ENCODE peak calls at places on chromosome 18, in nine cellular contexts. One of them, this sample, is unnamed.

GRCh38 chr18:41700435-41700834 is 254.6 kb upstream of the PIK3C3 start:
- DNase-seq in A549: no peak
- DNase-seq in fibroblast of lung: no peak
- DNase-seq in lower lobe of right lung: no peak
- DNase-seq in epithelial cell of esophagus: no peak
- DNase-seq in fibroblast of the aortic adventitia: no peak
- DNase-seq in OCI-LY7: no peak
- DNase-seq in astrocyte of the spinal cord: no peak
- DNase-seq in heart left ventricle: no peak
- DNase-seq in this sample: no peak

GRCh38 chr18:55337908-55338521 is 250.0 kb downstream of the TCF4 start:
- DNase-seq in epithelial cell of esophagus: no peak
- DNase-seq in astrocyte of the spinal cord: no peak
- DNase-seq in fibroblast of the aortic adventitia: no peak
- DNase-seq in lower lobe of right lung: no peak
- DNase-seq in OCI-LY7: no peak
- DNase-seq in A549: no peak
- DNase-seq in fibroblast of lung: peak; percentile 47
- DNase-seq in heart left ventricle: peak; percentile 44
- DNase-seq in this sample: no peak

GRCh38 chr18:23684515-23685197 is 4.6 kb upstream of the LAMA3 start:
- DNase-seq in lower lobe of right lung: no peak
- DNase-seq in fibroblast of lung: peak; percentile 42
- DNase-seq in fibroblast of the aortic adventitia: peak; percentile 40
- DNase-seq in A549: peak; percentile 87
- DNase-seq in OCI-LY7: no peak
- DNase-seq in epithelial cell of esophagus: no peak
- DNase-seq in astrocyte of the spinal cord: no peak
- DNase-seq in heart left ventricle: no peak
- DNase-seq in this sample: no peak

GRCh38 chr18:72692086-72692485 is 147.9 kb upstream of the CBLN2 start:
- DNase-seq in heart left ventricle: no peak
- DNase-seq in lower lobe of right lung: no peak
- DNase-seq in epithelial cell of esophagus: peak; percentile 15
- DNase-seq in OCI-LY7: no peak
- DNase-seq in A549: no peak
- DNase-seq in astrocyte of the spinal cord: no peak
- DNase-seq in fibroblast of lung: no peak
- DNase-seq in fibroblast of the aortic adventitia: no peak
- DNase-seq in this sample: no peak

GRCh38 chr18:25019086-25019860 is 332.7 kb downstream of the ZNF521 start:
- DNase-seq in epithelial cell of esophagus: no peak
- DNase-seq in fibroblast of the aortic adventitia: no peak
- DNase-seq in A549: no peak
- DNase-seq in lower lobe of right lung: no peak
- DNase-seq in heart left ventricle: no peak
- DNase-seq in OCI-LY7: no peak
- DNase-seq in astrocyte of the spinal cord: no peak
- DNase-seq in fibroblast of lung: no peak
- DNase-seq in this sample: no peak

GRCh38 chr18:51561821-51562220 is 364.3 kb upstream of the MEX3C start:
- DNase-seq in astrocyte of the spinal cord: no peak
- DNase-seq in fibroblast of lung: no peak
- DNase-seq in lower lobe of right lung: no peak
- DNase-seq in fibroblast of the aortic adventitia: no peak
- DNase-seq in epithelial cell of esophagus: no peak
- DNase-seq in A549: peak; percentile 13
- DNase-seq in heart left ventricle: peak; percentile 60
- DNase-seq in OCI-LY7: no peak
- DNase-seq in this sample: no peak

GRCh38 chr18:44033144-44033543 is 647.5 kb upstream of the SETBP1 start:
- DNase-seq in lower lobe of right lung: no peak
- DNase-seq in fibroblast of lung: peak; percentile 14
- DNase-seq in fibroblast of the aortic adventitia: no peak
- DNase-seq in A549: no peak
- DNase-seq in astrocyte of the spinal cord: peak; percentile 2
- DNase-seq in epithelial cell of esophagus: no peak
- DNase-seq in OCI-LY7: no peak
- DNase-seq in heart left ventricle: no peak
- DNase-seq in this sample: no peak

GRCh38 chr18:28176933-28177827 is at the start of gene CDH2:
- DNase-seq in OCI-LY7: no peak
- DNase-seq in lower lobe of right lung: peak; percentile 44
- DNase-seq in heart left ventricle: peak; percentile 84
- DNase-seq in fibroblast of the aortic adventitia: peak; percentile 85
- DNase-seq in A549: peak; percentile 86
- DNase-seq in fibroblast of lung: peak; percentile 94
- DNase-seq in astrocyte of the spinal cord: peak; percentile 96
- DNase-seq in epithelial cell of esophagus: peak; percentile 55
- DNase-seq in this sample: peak; percentile 75

GRCh38 chr18:75008186-75008585 is 200.8 kb downstream of the PTGR3 start:
- DNase-seq in fibroblast of lung: no peak
- DNase-seq in fibroblast of the aortic adventitia: no peak
- DNase-seq in astrocyte of the spinal cord: no peak
- DNase-seq in heart left ventricle: no peak
- DNase-seq in lower lobe of right lung: no peak
- DNase-seq in OCI-LY7: no peak
- DNase-seq in A549: no peak
- DNase-seq in epithelial cell of esophagus: no peak
- DNase-seq in this sample: no peak

GRCh38 chr18:79972720-79973119 is 8.3 kb downstream of the HSBP1L1 start:
- DNase-seq in heart left ventricle: no peak
- DNase-seq in astrocyte of the spinal cord: no peak
- DNase-seq in epithelial cell of esophagus: no peak
- DNase-seq in A549: no peak
- DNase-seq in fibroblast of the aortic adventitia: no peak
- DNase-seq in OCI-LY7: no peak
- DNase-seq in fibroblast of lung: no peak
- DNase-seq in lower lobe of right lung: no peak
- DNase-seq in this sample: no peak

GRCh38 chr18:79975985-79976680 is 11.7 kb downstream of the HSBP1L1 start:
- DNase-seq in OCI-LY7: no peak
- DNase-seq in A549: no peak
- DNase-seq in heart left ventricle: peak; percentile 56
- DNase-seq in lower lobe of right lung: no peak
- DNase-seq in astrocyte of the spinal cord: no peak
- DNase-seq in fibroblast of lung: no peak
- DNase-seq in epithelial cell of esophagus: peak; percentile 55
- DNase-seq in fibroblast of the aortic adventitia: no peak
- DNase-seq in this sample: no peak

GRCh38 chr18:79974025-79974424 is 9.6 kb downstream of the HSBP1L1 start:
- DNase-seq in OCI-LY7: no peak
- DNase-seq in lower lobe of right lung: no peak
- DNase-seq in fibroblast of the aortic adventitia: no peak
- DNase-seq in fibroblast of lung: no peak
- DNase-seq in epithelial cell of esophagus: no peak
- DNase-seq in astrocyte of the spinal cord: no peak
- DNase-seq in A549: no peak
- DNase-seq in heart left ventricle: no peak
- DNase-seq in this sample: no peak

GRCh38 chr18:79973517-79973916 is 9.1 kb downstream of the HSBP1L1 start:
- DNase-seq in fibroblast of the aortic adventitia: no peak
- DNase-seq in heart left ventricle: no peak
- DNase-seq in astrocyte of the spinal cord: no peak
- DNase-seq in OCI-LY7: no peak
- DNase-seq in fibroblast of lung: no peak
- DNase-seq in lower lobe of right lung: no peak
- DNase-seq in A549: no peak
- DNase-seq in epithelial cell of esophagus: no peak
- DNase-seq in this sample: no peak

GRCh38 chr18:79975043-79975442 is 10.6 kb downstream of the HSBP1L1 start:
- DNase-seq in fibroblast of the aortic adventitia: no peak
- DNase-seq in fibroblast of lung: no peak
- DNase-seq in lower lobe of right lung: no peak
- DNase-seq in A549: no peak
- DNase-seq in astrocyte of the spinal cord: no peak
- DNase-seq in epithelial cell of esophagus: no peak
- DNase-seq in OCI-LY7: no peak
- DNase-seq in heart left ventricle: no peak
- DNase-seq in this sample: no peak
- TF ChIP-seq CTCF in fibroblast of the aortic adventitia: no peak
- TF ChIP-seq CTCF in fibroblast of lung: no peak
- TF ChIP-seq CTCF in lower lobe of right lung: no peak
- TF ChIP-seq CTCF in A549: no peak
- TF ChIP-seq CTCF in astrocyte of the spinal cord: no peak
- TF ChIP-seq CTCF in epithelial cell of esophagus: no peak
- TF ChIP-seq CTCF in OCI-LY7: no peak
- TF ChIP-seq CTCF in heart left ventricle: no peak
- TF ChIP-seq CTCF in this sample: no peak

DNA sequence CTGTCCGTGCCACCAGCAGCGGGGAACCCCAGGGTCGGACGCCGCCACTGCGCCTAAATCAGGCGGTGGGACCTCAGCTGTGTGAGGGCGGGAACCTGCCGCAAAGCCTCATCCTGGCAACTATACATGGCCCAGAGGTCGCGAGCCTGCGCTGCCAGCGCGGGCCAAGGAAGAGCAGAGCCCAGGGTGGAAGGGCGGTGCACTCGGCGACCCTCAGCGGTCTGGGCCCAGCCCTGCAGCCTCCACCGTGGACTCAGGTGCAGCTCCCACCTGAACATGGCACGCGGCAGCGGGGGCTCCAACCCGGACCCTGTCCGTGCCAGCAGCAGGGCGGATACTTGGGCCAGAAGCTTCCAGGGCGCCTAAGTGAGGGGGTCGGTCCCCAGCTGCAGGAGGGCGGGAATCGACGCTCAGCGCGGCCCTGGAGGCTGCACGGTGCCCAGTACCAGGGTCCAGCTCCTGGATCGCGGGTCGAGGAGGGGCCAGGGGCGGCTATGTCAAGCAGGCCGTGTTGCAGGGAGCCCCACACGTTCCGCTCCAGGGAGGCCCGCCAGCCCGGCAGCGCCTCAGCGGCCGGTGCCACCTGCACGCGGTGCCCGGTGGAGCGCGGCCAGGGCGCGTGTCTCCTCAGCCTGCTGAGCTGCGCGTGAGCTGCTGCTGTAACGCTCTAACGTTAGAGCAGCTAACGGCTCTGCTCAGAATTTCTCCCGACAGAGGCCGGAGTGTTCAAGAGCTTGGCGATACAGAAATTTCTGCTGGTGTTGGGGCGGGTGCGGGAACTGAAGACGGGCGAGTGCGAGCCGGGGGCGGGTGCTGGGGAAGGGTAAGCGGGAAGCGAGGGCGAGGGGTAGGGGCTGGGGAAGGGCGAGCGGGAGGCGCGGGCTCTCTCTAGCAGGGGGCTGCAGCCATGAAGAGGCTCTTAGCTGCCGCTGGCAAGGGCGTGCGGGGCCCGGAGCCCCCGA is at the start of gene ANKRD30B:
- DNase-seq in fibroblast of the aortic adventitia: no peak
- DNase-seq in epithelial cell of esophagus: no peak
- DNase-seq in heart left ventricle: no peak
- DNase-seq in astrocyte of the spinal cord: no peak
- DNase-seq in OCI-LY7: no peak
- DNase-seq in fibroblast of lung: no peak
- DNase-seq in A549: no peak
- DNase-seq in lower lobe of right lung: peak; percentile 23
- DNase-seq in this sample: no peak
- H3K4me3 ChIP-seq in fibroblast of the aortic adventitia: peak within 1 kb of the TSS; percentile 28
- H3K4me3 ChIP-seq in epithelial cell of esophagus: no peak within 1 kb of the TSS
- H3K4me3 ChIP-seq in heart left ventricle: no peak within 1 kb of the TSS
- H3K4me3 ChIP-seq in astrocyte of the spinal cord: peak within 1 kb of the TSS; percentile 13
- H3K4me3 ChIP-seq in OCI-LY7: no peak within 1 kb of the TSS
- H3K4me3 ChIP-seq in fibroblast of lung: no peak within 1 kb of the TSS
- H3K4me3 ChIP-seq in A549: no peak within 1 kb of the TSS
- H3K4me3 ChIP-seq in lower lobe of right lung: no peak within 1 kb of the TSS
- H3K4me3 ChIP-seq in this sample: peak within 1 kb of the TSS; percentile 18

GRCh38 chr18:36580266-36580665 is 248.5 kb downstream of the TPGS2 start:
- DNase-seq in A549: no peak
- DNase-seq in epithelial cell of esophagus: peak; percentile 54
- DNase-seq in astrocyte of the spinal cord: peak; percentile 38
- DNase-seq in OCI-LY7: no peak
- DNase-seq in fibroblast of the aortic adventitia: peak; percentile 35
- DNase-seq in lower lobe of right lung: no peak
- DNase-seq in fibroblast of lung: peak; percentile 63
- DNase-seq in heart left ventricle: peak; percentile 65
- DNase-seq in this sample: peak; percentile 26

GRCh38 chr18:36578871-36579270 is 249.9 kb downstream of the TPGS2 start:
- DNase-seq in heart left ventricle: no peak
- DNase-seq in fibroblast of lung: peak; percentile 40
- DNase-seq in OCI-LY7: no peak
- DNase-seq in epithelial cell of esophagus: no peak
- DNase-seq in A549: no peak
- DNase-seq in fibroblast of the aortic adventitia: peak; percentile 58
- DNase-seq in lower lobe of right lung: no peak
- DNase-seq in astrocyte of the spinal cord: peak; percentile 14
- DNase-seq in this sample: no peak

GRCh38 chr18:36580874-36581750 is 247.7 kb downstream of the TPGS2 start:
- DNase-seq in A549: no peak
- DNase-seq in fibroblast of the aortic adventitia: peak; percentile 53
- DNase-seq in heart left ventricle: no peak
- DNase-seq in fibroblast of lung: peak; percentile 85
- DNase-seq in epithelial cell of esophagus: peak; percentile 72
- DNase-seq in astrocyte of the spinal cord: peak; percentile 35
- DNase-seq in lower lobe of right lung: no peak
- DNase-seq in OCI-LY7: no peak
- DNase-seq in this sample: no peak

GRCh38 chr18:36579311-36579710 is 249.5 kb downstream of the TPGS2 start:
- DNase-seq in fibroblast of the aortic adventitia: no peak
- DNase-seq in OCI-LY7: no peak
- DNase-seq in heart left ventricle: no peak
- DNase-seq in A549: no peak
- DNase-seq in fibroblast of lung: no peak
- DNase-seq in astrocyte of the spinal cord: no peak
- DNase-seq in lower lobe of right lung: no peak
- DNase-seq in epithelial cell of esophagus: no peak
- DNase-seq in this sample: no peak

GRCh38 chr18:36583155-36583745 is 245.6 kb downstream of the TPGS2 start:
- DNase-seq in A549: no peak
- DNase-seq in heart left ventricle: no peak
- DNase-seq in epithelial cell of esophagus: peak; percentile 36
- DNase-seq in OCI-LY7: no peak
- DNase-seq in fibroblast of the aortic adventitia: no peak
- DNase-seq in astrocyte of the spinal cord: no peak
- DNase-seq in lower lobe of right lung: no peak
- DNase-seq in fibroblast of lung: no peak
- DNase-seq in this sample: no peak
- TF ChIP-seq CTCF in A549: no peak
- TF ChIP-seq CTCF in heart left ventricle: no peak
- TF ChIP-seq CTCF in epithelial cell of esophagus: no peak
- TF ChIP-seq CTCF in OCI-LY7: no peak
- TF ChIP-seq CTCF in fibroblast of the aortic adventitia: no peak
- TF ChIP-seq CTCF in astrocyte of the spinal cord: no peak
- TF ChIP-seq CTCF in lower lobe of right lung: no peak
- TF ChIP-seq CTCF in fibroblast of lung: no peak
- TF ChIP-seq CTCF in this sample: no peak

GRCh38 chr18:69774831-69775230 is 172.8 kb downstream of the CD226 start:
- DNase-seq in lower lobe of right lung: no peak
- DNase-seq in A549: no peak
- DNase-seq in astrocyte of the spinal cord: no peak
- DNase-seq in fibroblast of lung: no peak
- DNase-seq in fibroblast of the aortic adventitia: peak; percentile 80
- DNase-seq in heart left ventricle: no peak
- DNase-seq in OCI-LY7: no peak
- DNase-seq in epithelial cell of esophagus: no peak
- DNase-seq in this sample: no peak
- H3K4me3 ChIP-seq in lower lobe of right lung: no peak overlapping the region
- H3K4me3 ChIP-seq in A549: no peak overlapping the region
- H3K4me3 ChIP-seq in astrocyte of the spinal cord: no peak overlapping the region
- H3K4me3 ChIP-seq in fibroblast of lung: no peak overlapping the region
- H3K4me3 ChIP-seq in fibroblast of the aortic adventitia: no peak overlapping the region
- H3K4me3 ChIP-seq in heart left ventricle: no peak overlapping the region
- H3K4me3 ChIP-seq in OCI-LY7: no peak overlapping the region
- H3K4me3 ChIP-seq in epithelial cell of esophagus: no peak overlapping the region
- H3K4me3 ChIP-seq in this sample: no peak overlapping the region